ENCODE peak calls at places on chromosomes 6 and 20, in nine cellular contexts. K, M, C, B, Z, W, R, F and S are unnamed samples.

GRCh38 chr6:37897321-37897720 is 77.8 kb downstream of the ZFAND3 start:
- DNase-seq in K (peak; percentile 79), M (no peak), C (no peak), B (peak; percentile 60), Z (no peak), W (no peak), R (no peak), F (no peak), S (no peak)

GRCh38 chr20:61420781-61421180 is 168.7 kb downstream of the CDH4 start:
- DNase-seq in K (no peak), M (no peak), C (no peak), B (no peak), Z (no peak), W (no peak), R (no peak), F (no peak), S (no peak)

GRCh38 chr6:74834967-74835366 is 370.9 kb downstream of the COL12A1 start:
- DNase-seq in K (no peak), M (no peak), C (no peak), B (no peak), Z (no peak), W (no peak), R (no peak), F (no peak), S (no peak)

GRCh38 chr20:25402583-25402982 is 4.9 kb upstream of the GINS1 start:
- DNase-seq in K (no peak), M (no peak), C (no peak), B (no peak), Z (no peak), W (no peak), R (no peak), F (no peak), S (no peak)

GRCh38 chr6:116444092-116444491 is 17.1 kb upstream of the CALHM6 start:
- DNase-seq in K (peak; percentile 45), M (no peak), C (no peak), B (peak; percentile 51), Z (no peak), W (no peak), R (no peak), F (no peak), S (no peak)

GRCh38 chr6:130132286-130132701 is 90.5 kb downstream of the SAMD3 start:
- DNase-seq in K (no peak), M (peak; percentile 71), C (no peak), B (no peak), Z (no peak), W (no peak), R (no peak), F (no peak), S (no peak)

GRCh38 chr20:23314714-23315498 is 35.7 kb upstream of the NXT1 start:
- DNase-seq in K (no peak), M (no peak), C (no peak), B (no peak), Z (no peak), W (no peak), R (no peak), F (no peak), S (no peak)

GRCh38 chr20:25039697-25040437 is 18.1 kb downstream of the ACSS1 start:
- DNase-seq in K (peak; percentile 21), M (no peak), C (peak; percentile 92), B (peak; percentile 44), Z (no peak), W (peak; percentile 75), R (peak; percentile 92), F (peak; percentile 63), S (no peak)

GRCh38 chr20:3660262-3661059 is 2.7 kb downstream of the GFRA4 start:
- DNase-seq in K (no peak), M (no peak), C (no peak), B (no peak), Z (no peak), W (no peak), R (peak; percentile 1), F (no peak), S (no peak)

GRCh38 chr6:56802570-56802969 is 152.3 kb upstream of the BEND6 start:
- DNase-seq in K (no peak), M (no peak), C (no peak), B (peak; percentile 69), Z (peak; percentile 21), W (no peak), R (no peak), F (no peak), S (no peak)

GRCh38 chr6:53139841-53140413 is 8.7 kb downstream of the GCM1 start:
- DNase-seq in K (no peak), M (no peak), C (no peak), B (no peak), Z (no peak), W (no peak), R (no peak), F (no peak), S (no peak)

GRCh38 chr6:168711666-168712300 is 270.8 kb downstream of the SMOC2 start:
- DNase-seq in K (no peak), M (no peak), C (no peak), B (no peak), Z (no peak), W (no peak), R (no peak), F (no peak), S (no peak)

DNA sequence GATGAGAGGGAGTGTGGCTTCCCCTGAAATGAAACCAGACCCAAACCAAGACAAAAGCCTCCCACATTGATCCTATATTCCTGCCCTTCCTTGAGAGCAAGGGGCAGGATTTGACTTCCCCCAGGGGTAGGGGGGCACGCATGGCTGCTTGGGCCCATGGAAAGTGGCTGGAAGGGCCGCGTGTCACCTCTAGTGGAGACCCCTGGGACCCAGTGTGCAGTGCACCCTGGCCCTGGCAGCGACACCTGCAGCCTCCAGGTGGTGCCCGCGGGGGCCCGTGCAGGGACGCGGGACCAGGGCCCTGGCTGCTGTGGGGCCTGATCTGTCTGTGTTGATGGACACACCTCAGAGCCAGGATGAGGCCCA is 18.0 kb upstream of the SLCO4A1 start:
- DNase-seq in K (no peak), M (no peak), C (no peak), B (no peak), Z (peak; percentile 56), W (no peak), R (peak; percentile 44), F (no peak), S (no peak)
- TF ChIP-seq CTCF in K (peak; percentile 3), M (no peak), C (no peak), B (no peak), Z (peak; percentile 33), W (no peak), R (no peak), F (no peak), S (no peak)

DNA sequence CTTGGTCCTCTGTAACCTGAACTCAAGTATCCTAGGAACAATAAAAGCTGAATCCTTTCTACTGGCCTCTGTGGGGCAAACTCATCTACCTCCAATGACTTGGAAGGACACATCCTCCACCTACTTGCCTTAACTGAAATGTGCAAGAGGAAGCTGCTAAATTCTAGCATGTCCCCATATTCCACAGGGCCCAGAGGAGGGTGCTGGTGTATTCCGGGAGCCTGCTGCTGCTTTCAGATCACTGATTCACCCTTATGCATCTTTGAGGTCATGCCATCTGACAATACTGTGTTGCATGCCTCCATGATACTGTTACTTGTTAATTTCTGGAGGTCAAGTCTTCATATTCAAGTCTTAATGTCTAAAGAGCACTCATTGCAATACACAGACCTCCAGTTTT is 40.3 kb downstream of the LYRM4 start:
- DNase-seq in K (no peak), M (no peak), C (no peak), B (no peak), Z (no peak), W (no peak), R (no peak), F (no peak), S (no peak)
- TF ChIP-seq CTCF in K (no peak), M (no peak), C (no peak), B (no peak), Z (no peak), W (no peak), R (no peak), F (no peak), S (no peak)

DNA sequence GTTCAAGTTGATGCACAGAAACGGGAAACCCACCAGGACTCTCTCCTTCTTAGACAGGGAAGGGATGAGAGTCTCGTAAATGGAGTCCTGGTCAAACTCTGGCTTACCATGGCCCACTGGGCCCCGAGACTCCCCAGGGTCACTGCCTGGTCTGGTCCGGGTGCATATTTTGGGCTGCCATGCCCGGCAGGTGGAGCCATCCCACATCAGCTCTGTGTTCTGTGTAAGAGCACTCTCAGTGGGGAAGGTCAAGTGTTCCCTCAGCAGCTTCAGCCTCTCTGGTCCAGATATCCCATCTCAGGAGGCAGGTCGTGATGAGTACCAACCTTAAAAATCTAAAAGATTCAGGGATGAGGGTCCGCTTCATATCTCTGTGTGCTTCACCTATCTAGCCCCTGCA is 138.8 kb downstream of the EDN3 start:
- DNase-seq in K (no peak), M (no peak), C (no peak), B (no peak), Z (no peak), W (no peak), R (no peak), F (no peak), S (no peak)
- TF ChIP-seq CTCF in K (no peak), M (no peak), C (no peak), B (no peak), Z (no peak), W (peak; percentile 18), R (no peak), F (no peak), S (no peak)

GRCh38 chr6:88426005-88426404 is 259.9 kb upstream of the CNR1 start:
- DNase-seq in K (no peak), M (no peak), C (no peak), B (no peak), Z (no peak), W (no peak), R (no peak), F (no peak), S (no peak)

GRCh38 chr6:88428068-88428467 is 261.9 kb upstream of the CNR1 start:
- DNase-seq in K (no peak), M (no peak), C (no peak), B (no peak), Z (no peak), W (no peak), R (no peak), F (no peak), S (no peak)

DNA sequence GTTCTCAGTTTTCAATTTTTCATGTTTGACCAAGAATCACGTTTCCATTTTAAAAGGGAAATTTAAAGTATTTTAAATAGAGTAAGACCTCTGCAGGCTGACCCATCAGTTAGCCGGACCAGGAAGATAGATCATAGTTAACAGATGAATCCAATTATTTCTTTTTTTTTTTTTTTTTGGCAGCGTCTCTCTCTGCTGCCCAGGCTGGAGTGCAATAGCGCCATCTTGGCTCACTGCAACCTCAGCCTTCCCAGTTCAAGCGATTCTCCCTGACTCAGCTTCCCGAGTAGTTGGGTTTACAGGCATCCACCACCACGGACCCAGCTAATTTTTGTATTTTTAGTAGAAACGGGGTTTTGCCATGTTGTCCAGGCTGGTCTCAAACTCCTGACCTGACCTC is 256.7 kb upstream of the CNR1 start:
- DNase-seq in K (no peak), M (no peak), C (no peak), B (no peak), Z (peak; percentile 22), W (no peak), R (no peak), F (no peak), S (no peak)
- TF ChIP-seq CTCF in K (no peak), M (no peak), C (no peak), B (no peak), Z (peak; percentile 31), W (no peak), R (no peak), F (no peak), S (no peak)